ENCODE peak calls at places on chromosomes 3 and 15, in seven cellular contexts. W, K, Q, O, P, D and E are unnamed samples.

GRCh38 chr3:188133219-188133618 is 20.7 kb upstream of the LPP start:
- DNase-seq in O (no peak), Q (no peak), P (no peak), D (no peak), W (peak), K (no peak), E (no peak)

GRCh38 chr15:75834011-75834410 is 9.2 kb upstream of the UBE2Q2 start:
- DNase-seq in K (no peak), D (no peak), O (no peak), P (no peak), Q (no peak), W (no peak), E (no peak)

GRCh38 chr3:107690522-107691138 is 167.9 kb downstream of the BBX start:
- DNase-seq in O (no peak), K (no peak), P (peak), W (peak), Q (no peak), D (no peak), E (no peak)

GRCh38 chr15:42576040-42576594 is 711 bp downstream of the STARD9 start:
- DNase-seq in O (no peak), D (no peak), Q (no peak), P (no peak), K (no peak), W (no peak), E (no peak)

GRCh38 chr3:40456279-40456939 is 730 bp upstream of the RPL14 start:
- DNase-seq in O (no peak), W (no peak), Q (no peak), K (no peak), D (no peak), P (no peak), E (no peak)

GRCh38 chr15:52331490-52332240 is 36.1 kb upstream of the MYO5C start:
- DNase-seq in D (peak), O (peak), P (peak), W (peak), Q (peak), K (no peak), E (peak)

GRCh38 chr15:93943607-93944006 is 287.8 kb upstream of the MCTP2 start:
- DNase-seq in K (no peak), Q (no peak), D (no peak), W (no peak), P (no peak), O (no peak), E (no peak)

GRCh38 chr3:158167737-158168469 is 58.0 kb downstream of the RSRC1 start:
- DNase-seq in O (peak), K (no peak), Q (no peak), P (peak), W (peak), D (no peak), E (no peak)

GRCh38 chr3:52195823-52196331 is 2.1 kb upstream of the ALAS1 start:
- DNase-seq in O (no peak), P (no peak), Q (peak), K (no peak), W (peak), D (peak), E (no peak)

GRCh38 chr15:63454812-63455211 is 49.6 kb upstream of the USP3 start:
- DNase-seq in K (no peak), Q (no peak), O (no peak), D (no peak), P (no peak), W (no peak), E (no peak)

GRCh38 chr15:97598353-97598798 is 362.1 kb upstream of the ARRDC4 start:
- DNase-seq in D (no peak), P (no peak), W (no peak), K (no peak), Q (no peak), O (no peak), E (no peak)

GRCh38 chr15:59413577-59413976 is 24.4 kb upstream of the FAM81A start:
- DNase-seq in D (no peak), P (no peak), O (no peak), K (no peak), Q (no peak), W (no peak), E (no peak)

GRCh38 chr15:39918688-39919385 is 1.2 kb downstream of the GPR176 start:
- DNase-seq in K (no peak), O (peak), P (no peak), D (no peak), W (peak), Q (no peak), E (no peak)

GRCh38 chr3:45547764-45548683 is 46.5 kb upstream of the LIMD1 start:
- DNase-seq in D (no peak), P (no peak), O (no peak), W (no peak), Q (peak), K (no peak), E (no peak)

GRCh38 chr3:194714564-194714963 is 28.9 kb downstream of the FAM43A start:
- DNase-seq in D (no peak), Q (no peak), K (no peak), O (no peak), P (no peak), W (no peak), E (no peak)

GRCh38 chr3:126423191-126424038 is 28.7 kb downstream of the CFAP100 start:
- DNase-seq in O (no peak), D (no peak), P (no peak), K (no peak), W (no peak), Q (no peak), E (no peak)

GRCh38 chr3:177468816-177469590 is 271.7 kb upstream of the TBL1XR1 start:
- DNase-seq in D (no peak), O (no peak), Q (no peak), W (peak), K (no peak), P (no peak), E (no peak)

GRCh38 chr15:31296304-31297220 is 30.1 kb upstream of the KLF13 start:
- DNase-seq in K (peak), P (peak), W (no peak), D (peak), O (no peak), Q (peak), E (no peak)

GRCh38 chr3:190242147-190242546 is 80.1 kb downstream of the CLDN1 start:
- DNase-seq in K (no peak), W (no peak), P (no peak), D (no peak), Q (no peak), O (no peak), E (no peak)

GRCh38 chr15:19987389-19988048 is 554.1 kb downstream of the GOLGA6L6 start:
- DNase-seq in Q (no peak), O (peak), P (no peak), W (no peak), K (no peak), D (no peak), E (no peak)

GRCh38 chr15:68305420-68305871 is 27.9 kb downstream of the FEM1B start:
- DNase-seq in Q (no peak), P (no peak), D (peak), O (no peak), W (no peak), K (no peak), E (no peak)

GRCh38 chr3:169454823-169455222 is 208.7 kb downstream of the MECOM start:
- DNase-seq in D (no peak), Q (no peak), P (no peak), K (no peak), O (peak), W (peak), E (no peak)

GRCh38 chr15:99507732-99508571 is 57.8 kb upstream of the MEF2A start:
- DNase-seq in K (no peak), O (no peak), Q (peak), D (no peak), W (no peak), P (no peak), E (no peak)

GRCh38 chr3:100030346-100030745 is 84.0 kb downstream of the FILIP1L start:
- DNase-seq in Q (no peak), P (no peak), D (no peak), O (no peak), K (no peak), W (peak), E (no peak)

GRCh38 chr3:46006243-46006642 is 10.6 kb upstream of the FYCO1 start:
- DNase-seq in W (no peak), D (no peak), O (no peak), Q (no peak), K (no peak), P (no peak), E (no peak)

GRCh38 chr15:30043211-30043655 is 39.5 kb upstream of the GOLGA8J start:
- DNase-seq in P (peak), Q (no peak), W (peak), O (no peak), K (no peak), D (no peak), E (no peak)

GRCh38 chr3:17730318-17730967 is 12.0 kb downstream of the TBC1D5 start:
- DNase-seq in O (no peak), P (no peak), W (peak), K (no peak), D (no peak), Q (no peak), E (no peak)

GRCh38 chr3:52530918-52531635 is 2.6 kb downstream of the NT5DC2 start:
- DNase-seq in K (no peak), P (no peak), W (no peak), O (peak), Q (peak), D (no peak), E (no peak)

GRCh38 chr3:29764603-29765254 is 483.9 kb downstream of the RBMS3 start:
- DNase-seq in K (no peak), W (peak), P (peak), D (no peak), Q (no peak), O (no peak), E (no peak)

GRCh38 chr3:32901005-32901932 is 50.2 kb upstream of the CCR4 start:
- DNase-seq in D (no peak), W (no peak), O (no peak), Q (no peak), K (no peak), P (no peak), E (no peak)

GRCh38 chr3:190780524-190780923 is 82.0 kb downstream of the GMNC start:
- DNase-seq in K (no peak), Q (no peak), O (no peak), P (no peak), D (no peak), W (peak), E (no peak)

GRCh38 chr3:125357032-125357658 is 18.0 kb downstream of the ZNF148 start:
- DNase-seq in K (no peak), W (peak), D (no peak), Q (no peak), O (no peak), P (peak), E (peak)
- TF ChIP-seq POLR2A in K (no peak), W (no peak), D (no peak), Q (no peak), O (no peak), P (peak), E (peak)

DNA sequence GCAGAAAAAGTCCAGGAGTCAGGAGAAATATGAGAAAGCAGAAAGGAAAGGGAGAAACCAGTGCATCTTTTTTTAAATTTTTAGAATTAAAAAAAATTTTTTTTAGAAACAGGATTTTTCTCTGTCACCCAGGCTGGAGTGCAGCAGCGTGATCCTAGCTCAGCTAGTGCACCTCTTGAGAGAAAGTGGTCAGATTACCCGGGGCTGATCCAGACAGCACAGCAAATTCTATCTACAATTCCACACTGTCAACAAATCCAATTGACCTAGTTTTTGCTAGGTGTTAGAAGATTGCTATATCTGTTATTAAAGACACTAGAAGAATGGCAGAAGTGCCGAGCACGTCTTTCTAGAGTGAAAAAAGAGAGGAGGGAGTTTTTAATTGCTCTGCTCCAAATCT is 117.3 kb downstream of the RFTN1 start:
- DNase-seq in W (no peak), Q (no peak), P (no peak), O (no peak), K (no peak), D (no peak), E (no peak)
- TF ChIP-seq POLR2A in W (no peak), Q (no peak), P (no peak), O (no peak), K (no peak), D (no peak), E (no peak)

DNA sequence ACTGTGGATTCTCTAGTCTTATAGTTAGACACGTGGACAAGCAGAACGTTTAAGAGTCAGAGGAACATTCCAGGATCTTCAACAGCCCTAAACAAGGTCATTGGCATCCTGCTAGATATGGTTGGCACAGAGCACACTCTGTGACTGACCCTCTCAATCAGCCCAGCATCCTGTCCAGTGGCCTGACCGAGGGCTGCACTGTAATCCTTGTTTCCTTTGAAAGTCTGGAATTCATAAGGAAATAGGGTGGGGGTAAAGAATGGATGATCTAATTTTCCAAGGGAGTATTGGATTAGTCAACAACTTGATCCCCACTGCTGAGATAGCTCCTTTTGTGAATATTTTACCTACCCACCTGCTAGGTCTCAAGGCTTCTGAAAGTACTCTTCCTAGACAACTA is 94.5 kb upstream of the DLG1 start:
- DNase-seq in K (no peak), D (no peak), P (no peak), Q (no peak), W (peak), O (no peak), E (no peak)
- TF ChIP-seq POLR2A in K (no peak), D (no peak), P (no peak), Q (no peak), W (no peak), O (no peak), E (no peak)

GRCh38 chr3:159835126-159835525 is 153.5 kb upstream of the IL12A start:
- DNase-seq in Q (no peak), P (no peak), W (no peak), D (no peak), K (no peak), O (no peak), E (no peak)
- TF ChIP-seq POLR2A in Q (no peak), P (no peak), W (no peak), D (no peak), K (no peak), O (no peak), E (no peak)

GRCh38 chr3:149199474-149199873 is 22.2 kb downstream of the CP start:
- DNase-seq in Q (no peak), P (no peak), W (peak), O (no peak), D (no peak), K (no peak), E (no peak)
- TF ChIP-seq POLR2A in Q (no peak), P (no peak), W (no peak), O (no peak), D (no peak), K (no peak), E (no peak)

GRCh38 chr3:136817448-136817847 is 1.5 kb upstream of the SLC35G2 start:
- DNase-seq in K (no peak), W (peak), Q (no peak), O (no peak), D (no peak), P (no peak), E (no peak)

GRCh38 chr3:136819784-136820640 is 1.1 kb downstream of the SLC35G2 start:
- DNase-seq in W (peak), P (peak), O (no peak), D (no peak), Q (peak), K (peak), E (no peak)

GRCh38 chr3:136818851-136819783 is at the start of gene SLC35G2:
- DNase-seq in W (peak), K (no peak), D (no peak), Q (peak), P (peak), O (no peak), E (no peak)

DNA sequence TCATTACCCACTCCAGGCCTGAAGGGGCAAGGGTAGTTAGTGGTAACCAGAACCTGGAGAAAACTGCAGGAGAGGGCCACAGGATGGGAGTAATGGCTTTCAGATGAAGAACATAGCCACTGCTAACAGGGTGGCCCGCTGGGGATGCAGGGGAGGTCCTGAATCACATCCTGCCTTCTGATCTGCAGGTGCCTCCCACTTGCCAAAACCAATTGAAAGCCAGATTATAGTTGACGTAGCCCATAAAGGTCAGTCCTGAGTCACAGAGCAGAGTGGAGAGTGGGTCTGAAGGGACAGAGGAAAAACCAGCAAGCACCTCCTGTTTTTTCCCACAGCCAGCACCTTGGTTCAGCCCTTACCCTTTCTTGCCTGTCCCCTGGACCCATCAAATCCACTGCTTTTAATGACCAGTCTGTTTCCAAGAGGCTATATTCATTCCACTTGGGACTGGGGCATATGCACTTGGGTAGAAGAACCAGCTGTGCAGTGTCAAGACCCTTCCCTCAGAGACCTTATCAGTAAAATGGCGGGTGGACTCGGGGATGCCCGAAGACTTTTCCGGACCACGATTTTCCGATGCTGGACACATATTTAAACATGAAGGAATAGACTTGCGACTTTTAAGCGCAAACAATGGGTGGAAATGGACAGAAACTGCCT is 605 bp upstream of the SLC35G2 start:
- DNase-seq in D (no peak), Q (peak), W (peak), K (no peak), O (peak), P (peak), E (no peak)
- TF ChIP-seq POLR2A in D (no peak), Q (no peak), W (peak), K (no peak), O (peak), P (peak), E (no peak)

DNA sequence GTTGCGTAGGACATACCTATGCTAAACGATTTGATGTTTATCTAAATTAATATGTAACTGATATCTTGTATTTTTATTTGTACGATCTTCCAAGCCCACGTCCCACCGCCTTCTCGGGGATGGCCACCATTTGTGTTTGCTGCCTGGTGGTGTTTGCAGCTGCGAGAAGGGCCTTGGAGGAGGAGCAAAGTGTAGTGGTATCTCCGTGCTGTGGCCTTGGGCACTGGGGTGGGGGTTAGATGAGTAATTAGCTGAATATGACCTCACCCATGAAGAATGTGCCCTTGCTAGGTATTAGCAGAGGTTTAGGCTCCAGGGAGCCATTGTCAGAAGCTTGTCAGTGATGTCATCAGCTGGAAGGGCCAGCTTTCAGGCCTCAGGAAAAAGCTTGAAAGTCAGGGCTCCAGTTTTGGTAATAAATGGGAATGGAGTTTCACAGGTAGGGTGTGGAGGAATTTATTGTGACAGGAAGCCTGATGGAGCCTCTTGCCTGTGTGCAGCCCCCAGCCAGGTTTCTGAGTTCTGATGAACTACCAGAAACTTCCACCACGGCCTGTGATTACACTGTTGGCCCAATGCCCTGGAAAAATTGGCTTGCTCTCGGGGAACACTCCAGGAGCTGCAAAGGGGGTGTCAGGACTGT is 41.0 kb downstream of the FLNB start:
- DNase-seq in K (no peak), W (peak), D (peak), O (peak), Q (peak), P (peak), E (no peak)
- TF ChIP-seq POLR2A in K (no peak), W (no peak), D (no peak), O (no peak), Q (no peak), P (no peak), E (no peak)

GRCh38 chr15:84816694-84817460 is at the start of gene ALPK3:
- DNase-seq in O (no peak), D (no peak), P (no peak), W (no peak), K (no peak), Q (no peak), E (no peak)
- TF ChIP-seq POLR2A in O (no peak), D (no peak), P (no peak), W (no peak), K (no peak), Q (no peak), E (no peak)

GRCh38 chr3:50154840-50155490 is at the start of gene SEMA3F:
- DNase-seq in K (no peak), W (peak), Q (no peak), O (peak), P (peak), D (peak), E (peak)
- TF ChIP-seq POLR2A in K (peak), W (peak), Q (no peak), O (peak), P (peak), D (no peak), E (no peak)